ENCODE peak calls at places on chromosome 10, in eight cellular contexts. K is nucleus accumbens; Z is nephron progenitor cell; D is LoVo; L is Kasumi-1; X is activated CD4-positive, alpha-beta T cell treated with anti-CD3 and anti-CD28 coated beads, Interleukin-2, amount 50 U/mL, for 24 hours; V is AG08396; G is germinal center. W is an unnamed sample.

GRCh38 chr10:62545667-62546066 is 171.5 kb downstream of the ZNF365 start:
- DNase-seq in K (no peak), L (peak), D (no peak), Z (no peak), V (no peak), X (no peak), G (no peak), W (no peak)

GRCh38 chr10:119834188-119834587 is 38.5 kb downstream of the MCMBP start:
- DNase-seq in X (peak), Z (no peak), K (no peak), V (no peak), G (no peak), L (no peak), D (no peak), W (no peak)

GRCh38 chr10:113958631-113959382 is 84.9 kb upstream of the ADRB1 start:
- DNase-seq in G (no peak), L (peak), X (peak), V (peak), K (peak), D (peak), Z (no peak), W (no peak)

GRCh38 chr10:132911712-132912097 is 30.7 kb downstream of the CFAP46 start:
- DNase-seq in K (no peak), G (no peak), Z (no peak), X (no peak), V (no peak), D (no peak), L (no peak), W (no peak)

GRCh38 chr10:75770634-75771081 is 339.2 kb downstream of the LRMDA start:
- DNase-seq in X (no peak), D (no peak), L (no peak), K (no peak), Z (no peak), V (no peak), G (no peak), W (no peak)

GRCh38 chr10:639751-640672 is 49.5 kb downstream of the DIP2C start:
- DNase-seq in L (no peak), D (no peak), G (no peak), K (peak), Z (no peak), V (no peak), X (no peak), W (no peak)

GRCh38 chr10:69829792-69830191 is 28.1 kb downstream of the COL13A1 start:
- DNase-seq in Z (no peak), D (no peak), G (no peak), K (no peak), L (no peak), X (no peak), V (no peak), W (no peak)

GRCh38 chr10:126705951-126706565 is 35.6 kb upstream of the C10orf90 start:
- DNase-seq in L (no peak), Z (no peak), D (no peak), V (no peak), X (no peak), G (no peak), K (peak), W (no peak)

GRCh38 chr10:79349766-79350406 is 2.6 kb downstream of the PPIF start:
- DNase-seq in V (no peak), L (no peak), Z (peak), K (no peak), G (no peak), D (no peak), X (no peak), W (no peak)

GRCh38 chr10:2962194-2962593 is 105.2 kb upstream of the PFKP start:
- DNase-seq in Z (no peak), X (no peak), G (no peak), D (no peak), V (no peak), L (no peak), K (no peak), W (no peak)

GRCh38 chr10:33803248-33803647 is 468.8 kb upstream of the NRP1 start:
- DNase-seq in Z (no peak), X (no peak), D (peak), G (no peak), V (no peak), L (no peak), K (no peak), W (no peak)

GRCh38 chr10:43781480-43782361 is 133.0 kb upstream of the ZNF32 start:
- DNase-seq in D (no peak), G (no peak), L (peak), V (no peak), Z (no peak), K (no peak), X (peak), W (no peak)

GRCh38 chr10:42979730-42980467 is 97.0 kb upstream of the RET start:
- DNase-seq in Z (no peak), K (no peak), G (no peak), D (no peak), X (no peak), V (no peak), L (no peak), W (no peak)

GRCh38 chr10:43873717-43874116 is 225.0 kb upstream of the ZNF32 start:
- DNase-seq in G (no peak), L (no peak), K (no peak), V (no peak), D (no peak), Z (no peak), X (no peak), W (no peak)

GRCh38 chr10:126945351-126946035 is 40.3 kb downstream of the DOCK1 start:
- DNase-seq in K (no peak), V (no peak), G (no peak), D (no peak), X (no peak), L (no peak), Z (no peak), W (no peak)

GRCh38 chr10:24988831-24989769 is 26.9 kb downstream of the ENKUR start:
- DNase-seq in K (no peak), D (no peak), G (no peak), L (no peak), Z (peak), V (no peak), X (no peak), W (no peak)

GRCh38 chr10:32417906-32418547 is 27.9 kb upstream of the CCDC7 start:
- DNase-seq in L (no peak), G (no peak), K (peak), V (peak), D (no peak), X (no peak), Z (no peak), W (peak)

GRCh38 chr10:30774281-30774680 is 144.7 kb upstream of the LYZL2 start:
- DNase-seq in K (no peak), D (no peak), X (no peak), Z (no peak), L (no peak), G (no peak), V (no peak), W (no peak)

GRCh38 chr10:70053212-70053895 is 708 bp downstream of the MACROH2A2 start:
- DNase-seq in K (no peak), Z (peak), G (no peak), V (peak), X (no peak), D (no peak), L (no peak), W (no peak)

GRCh38 chr10:48390933-48391845 is 84.7 kb downstream of the MAPK8 start:
- DNase-seq in K (no peak), X (no peak), Z (no peak), V (no peak), G (no peak), L (peak), D (peak), W (no peak)

GRCh38 chr10:102727037-102727818 is 12.8 kb downstream of the SFXN2 start:
- DNase-seq in D (no peak), V (no peak), K (no peak), L (no peak), X (no peak), G (no peak), Z (no peak), W (no peak)

GRCh38 chr10:123854498-123854897 is 37.1 kb downstream of the CPXM2 start:
- DNase-seq in L (no peak), Z (no peak), X (no peak), G (no peak), D (no peak), V (no peak), K (no peak), W (no peak)

GRCh38 chr10:28094121-28094520 is 95.2 kb upstream of the ODAD2 start:
- DNase-seq in L (no peak), V (no peak), X (no peak), K (no peak), Z (no peak), G (no peak), D (no peak), W (no peak)

GRCh38 chr10:121112618-121113384 is 261.6 kb downstream of the WDR11 start:
- DNase-seq in V (no peak), X (no peak), D (no peak), K (no peak), G (no peak), L (no peak), Z (peak), W (no peak)

GRCh38 chr10:67926956-67927355 is 42.5 kb downstream of the SIRT1 start:
- DNase-seq in L (no peak), Z (no peak), V (no peak), G (no peak), D (no peak), K (no peak), X (no peak), W (no peak)

GRCh38 chr10:132705943-132706342 is 80.0 kb downstream of the NKX6-2 start:
- DNase-seq in D (no peak), X (no peak), V (no peak), L (peak), K (no peak), G (no peak), Z (no peak), W (no peak)

GRCh38 chr10:97759157-97759980 is 12.4 kb downstream of the SFRP5 start:
- DNase-seq in V (peak), D (peak), Z (peak), K (peak), X (peak), L (peak), G (no peak), W (peak)

GRCh38 chr10:28595618-28596017 is 62.7 kb downstream of the WAC start:
- DNase-seq in V (peak), Z (no peak), G (no peak), L (no peak), X (no peak), D (no peak), K (no peak), W (no peak)

GRCh38 chr10:116070743-116071320 is 202.2 kb downstream of the GFRA1 start:
- DNase-seq in X (no peak), G (no peak), Z (no peak), L (no peak), K (no peak), D (no peak), V (no peak), W (no peak)

GRCh38 chr10:25023278-25023677 is 6.9 kb downstream of the THNSL1 start:
- DNase-seq in G (no peak), V (no peak), D (no peak), X (no peak), L (peak), K (no peak), Z (no peak), W (no peak)

GRCh38 chr10:56551037-56551436 is 190.0 kb upstream of the ZWINT start:
- DNase-seq in V (no peak), D (no peak), G (no peak), Z (no peak), K (no peak), X (no peak), L (no peak), W (no peak)

GRCh38 chr10:13769926-13770325 is 183.2 kb downstream of the PRPF18 start:
- DNase-seq in X (no peak), G (peak), L (no peak), D (no peak), Z (no peak), K (no peak), V (no peak), W (no peak)

GRCh38 chr10:127694580-127695193 is 42.3 kb upstream of the FOXI2 start:
- DNase-seq in G (peak), Z (peak), L (peak), D (peak), K (no peak), X (no peak), V (no peak), W (no peak)

GRCh38 chr10:62250594-62251198 is 17.9 kb downstream of the RTKN2 start:
- DNase-seq in D (peak), V (no peak), K (no peak), L (no peak), G (no peak), Z (no peak), X (no peak), W (no peak)

GRCh38 chr10:126376956-126377355 is 11.3 kb downstream of the ADAM12 start:
- DNase-seq in G (no peak), K (no peak), Z (no peak), D (peak), L (no peak), V (no peak), X (no peak), W (no peak)

GRCh38 chr10:97096327-97097153 is 89.2 kb downstream of the SLIT1 start:
- DNase-seq in Z (peak), G (no peak), K (peak), L (no peak), D (no peak), X (no peak), V (no peak), W (no peak)

GRCh38 chr10:113096111-113097045 is 146.3 kb downstream of the TCF7L2 start:
- DNase-seq in Z (no peak), D (no peak), L (no peak), X (no peak), G (no peak), V (no peak), K (no peak), W (no peak)

GRCh38 chr10:3353235-3353634 is 180.7 kb upstream of the PITRM1 start:
- DNase-seq in D (no peak), G (no peak), K (no peak), L (no peak), Z (no peak), V (no peak), X (no peak), W (no peak)